ENCODE peak calls at places on chromosome 5, in ten cellular contexts. V is fibroblast of mammary gland, Y is ureter, G is stromal cell of bone marrow, D is iris pigment epithelial cell, C is HFFc6, Q is endothelial cell, U is hepatic stellate cell, R is left cardiac atrium, J is MV-4-11. L is an unnamed sample.

GRCh38 chr5:99105216-99105615 is 176.4 kb upstream of the CHD1 start:
- DNase-seq in V (peak; percentile 11), Y (no peak), G (no peak), D (peak; percentile 20), C (no peak), Q (no peak), U (no peak), R (no peak), J (no peak), L (no peak)

GRCh38 chr5:175789670-175790069 is 81.7 kb upstream of the CPLX2 start:
- DNase-seq in V (no peak), Y (no peak), G (no peak), D (no peak), C (no peak), Q (no peak), U (no peak), R (no peak), J (no peak), L (no peak)

GRCh38 chr5:9781882-9782281 is 151.7 kb upstream of the TAS2R1 start:
- DNase-seq in V (no peak), Y (no peak), G (no peak), D (no peak), C (peak; percentile 57), Q (no peak), U (no peak), R (no peak), J (no peak), L (no peak)

GRCh38 chr5:162067138-162067537 is 435 bp upstream of the GABRG2 start:
- DNase-seq in V (no peak), Y (no peak), G (no peak), D (no peak), C (no peak), Q (no peak), U (no peak), R (no peak), J (no peak), L (no peak)

GRCh38 chr5:56029457-56029856 is 34.7 kb upstream of the IL6ST start:
- DNase-seq in V (no peak), Y (no peak), G (no peak), D (no peak), C (no peak), Q (no peak), U (no peak), R (no peak), J (no peak), L (no peak)

GRCh38 chr5:57841671-57842375 is 359.2 kb upstream of the ACTBL2 start:
- DNase-seq in V (peak; percentile 82), Y (no peak), G (peak; percentile 63), D (peak; percentile 97), C (peak; percentile 85), Q (peak; percentile 17), U (peak; percentile 82), R (no peak), J (no peak), L (no peak)

GRCh38 chr5:133662578-133662977 is 50.2 kb upstream of the FSTL4 start:
- DNase-seq in V (no peak), Y (peak; percentile 10), G (no peak), D (no peak), C (no peak), Q (no peak), U (no peak), R (no peak), J (no peak), L (no peak)

GRCh38 chr5:142981886-142982820 is 212.0 kb downstream of the ARHGAP26 start:
- DNase-seq in V (peak; percentile 77), Y (peak; percentile 79), G (peak; percentile 65), D (peak; percentile 91), C (peak; percentile 82), Q (no peak), U (peak; percentile 55), R (peak; percentile 75), J (no peak), L (no peak)

GRCh38 chr5:56525117-56525516 is 290.2 kb upstream of the MAP3K1 start:
- DNase-seq in V (peak; percentile 26), Y (no peak), G (no peak), D (peak; percentile 72), C (no peak), Q (no peak), U (no peak), R (no peak), J (no peak), L (no peak)

GRCh38 chr5:68406767-68407232 is 191.2 kb downstream of the PIK3R1 start:
- DNase-seq in V (no peak), Y (no peak), G (no peak), D (no peak), C (no peak), Q (no peak), U (no peak), R (no peak), J (peak; percentile 21), L (no peak)

GRCh38 chr5:145752947-145753346 is 82.2 kb downstream of the PRELID2 start:
- DNase-seq in V (peak; percentile 66), Y (no peak), G (peak; percentile 78), D (peak; percentile 39), C (peak; percentile 48), Q (no peak), U (peak; percentile 6), R (no peak), J (no peak), L (no peak)